ENCODE peak calls at places on chromosomes 3 and 15, in five cellular contexts. C, A, H, T and E are unnamed samples.

GRCh38 chr3:38438421-38438820 is 15.3 kb upstream of the ACVR2B start:
- DNase-seq in T (no peak), A (no peak), H (no peak), C (no peak), E (no peak)

GRCh38 chr15:41557673-41558399 is 1.2 kb upstream of the TYRO3 start:
- DNase-seq in A (peak; percentile 47), C (peak; percentile 57), T (peak; percentile 52), H (peak; percentile 89), E (peak; percentile 90)

GRCh38 chr15:98969126-98969735 is 38.4 kb downstream of the PGPEP1L start:
- DNase-seq in A (no peak), H (no peak), C (no peak), T (no peak), E (no peak)

GRCh38 chr3:12371525-12372140 is 82.8 kb downstream of the PPARG start:
- DNase-seq in T (no peak), A (no peak), C (no peak), H (peak; percentile 1), E (no peak)

GRCh38 chr15:25451501-25451900 is 12.7 kb upstream of the UBE3A start:
- DNase-seq in H (no peak), A (no peak), C (no peak), T (no peak), E (no peak)

GRCh38 chr3:144875251-144875650 is 903.6 kb downstream of the DIPK2A start:
- DNase-seq in H (no peak), C (no peak), T (no peak), A (no peak), E (no peak)

GRCh38 chr3:56205406-56205805 is 262.9 kb downstream of the ERC2 start:
- DNase-seq in T (no peak), H (no peak), C (no peak), A (no peak), E (no peak)

GRCh38 chr3:103367481-103367880 is 932.7 kb downstream of the ZPLD1 start:
- DNase-seq in H (no peak), C (no peak), A (no peak), T (no peak), E (no peak)

GRCh38 chr3:82054849-82055248 is 293.4 kb upstream of the GBE1 start:
- DNase-seq in H (no peak), T (no peak), A (no peak), C (no peak), E (no peak)

GRCh38 chr15:44550256-44550655 is 13.3 kb downstream of the EIF3J start:
- DNase-seq in C (peak; percentile 52), A (no peak), H (peak; percentile 52), T (no peak), E (no peak)

GRCh38 chr3:113054552-113054951 is 63.8 kb downstream of the GTPBP8 start:
- DNase-seq in A (no peak), H (no peak), C (peak; percentile 73), T (no peak), E (no peak)

GRCh38 chr3:16396202-16396601 is 117.3 kb downstream of the RFTN1 start:
- DNase-seq in H (no peak), T (no peak), A (no peak), C (no peak), E (no peak)

GRCh38 chr3:71461749-71462483 is 121.6 kb downstream of the FOXP1 start:
- DNase-seq in A (no peak), T (no peak), H (no peak), C (no peak), E (no peak)

GRCh38 chr3:9402410-9403228 is 5.2 kb downstream of the SETD5 start:
- DNase-seq in A (peak; percentile 88), H (peak; percentile 44), T (no peak), C (peak; percentile 42), E (peak; percentile 90)

GRCh38 chr15:55279746-55280351 is 9.8 kb downstream of the RAB27A start:
- DNase-seq in C (peak; percentile 66), T (peak; percentile 65), A (peak; percentile 62), H (no peak), E (no peak)

GRCh38 chr3:161957467-161957866 is 460.9 kb downstream of the OTOL1 start:
- DNase-seq in C (no peak), H (no peak), T (no peak), A (no peak), E (no peak)

GRCh38 chr15:44207643-44208042 is 12.6 kb upstream of the FRMD5 start:
- DNase-seq in A (no peak), T (no peak), H (no peak), C (no peak), E (no peak)

GRCh38 chr3:72441284-72441994 is 406.8 kb downstream of the SHQ1 start:
- DNase-seq in A (no peak), T (no peak), H (no peak), C (no peak), E (no peak)

GRCh38 chr3:178260887-178261286 is 275.3 kb upstream of the KCNMB2 start:
- DNase-seq in H (peak; percentile 2), T (no peak), A (no peak), C (no peak), E (no peak)

GRCh38 chr3:66808891-66809578 is 189.1 kb upstream of the KBTBD8 start:
- DNase-seq in T (no peak), C (no peak), A (peak; percentile 79), H (no peak), E (peak; percentile 32)

GRCh38 chr3:143307613-143308183 is 188.1 kb downstream of the CHST2 start:
- DNase-seq in C (peak; percentile 42), H (no peak), A (no peak), T (no peak), E (no peak)

GRCh38 chr3:127908202-127908601 is 6.8 kb upstream of the KBTBD12 start:
- DNase-seq in T (no peak), C (no peak), A (no peak), H (no peak), E (no peak)

GRCh38 chr3:11391930-11392688 is 119.9 kb downstream of the ATG7 start:
- DNase-seq in A (no peak), T (no peak), H (peak; percentile 70), C (no peak), E (no peak)

GRCh38 chr3:45611619-45612018 is 17.1 kb downstream of the LIMD1 start:
- DNase-seq in A (peak; percentile 61), T (no peak), C (no peak), H (no peak), E (no peak)

GRCh38 chr3:193572426-193572908 is 17.8 kb upstream of the ATP13A4 start:
- DNase-seq in T (peak; percentile 65), A (peak; percentile 44), C (peak; percentile 73), H (peak; percentile 61), E (peak; percentile 84)

GRCh38 chr3:79032686-79033318 is 735.0 kb downstream of the ROBO1 start:
- DNase-seq in C (peak; percentile 69), A (peak; percentile 52), T (no peak), H (peak; percentile 51), E (peak; percentile 76)

GRCh38 chr3:119872773-119873172 is 90.9 kb downstream of the NR1I2 start:
- DNase-seq in T (no peak), A (no peak), H (no peak), C (no peak), E (no peak)

GRCh38 chr15:76996076-76996525 is 1.2 kb downstream of the PSTPIP1 start:
- DNase-seq in C (no peak), T (no peak), H (no peak), A (no peak), E (no peak)

GRCh38 chr15:43991235-43991634 is 164.4 kb downstream of the WDR76 start:
- DNase-seq in H (peak; percentile 13), C (no peak), T (no peak), A (no peak), E (no peak)

GRCh38 chr15:45847645-45848044 is 212.8 kb downstream of the SQOR start:
- DNase-seq in A (no peak), H (no peak), C (no peak), T (no peak), E (no peak)

GRCh38 chr3:70471464-70472342 is 159.3 kb upstream of the MDFIC2 start:
- DNase-seq in C (no peak), H (no peak), A (no peak), T (no peak), E (no peak)

GRCh38 chr3:86733257-86733656 is 257.7 kb downstream of the VGLL3 start:
- DNase-seq in H (no peak), C (no peak), A (no peak), T (no peak), E (no peak)

GRCh38 chr3:33682770-33683169 is 35.3 kb downstream of the CLASP2 start:
- DNase-seq in C (no peak), T (no peak), H (no peak), A (no peak), E (no peak)

GRCh38 chr15:72196409-72197044 is 1.1 kb downstream of the GRAMD2A start:
- DNase-seq in H (no peak), A (no peak), C (peak; percentile 35), T (no peak), E (no peak)

GRCh38 chr3:142990706-142991105 is 10.7 kb upstream of the U2SURP start:
- DNase-seq in C (no peak), T (no peak), H (no peak), A (no peak), E (no peak)

GRCh38 chr3:5058463-5058862 is 63.6 kb upstream of the ARL8B start:
- DNase-seq in C (peak; percentile 55), H (no peak), A (no peak), T (no peak), E (no peak)

GRCh38 chr15:49323207-49323606 is 99.8 kb upstream of the FGF7 start:
- DNase-seq in H (no peak), T (no peak), C (no peak), A (no peak), E (no peak)

GRCh38 chr3:49500408-49501257 is 30.6 kb downstream of the DAG1 start:
- DNase-seq in H (no peak), A (peak; percentile 89), C (peak; percentile 92), T (peak; percentile 81), E (no peak)

GRCh38 chr3:49498239-49498638 is 28.2 kb downstream of the DAG1 start:
- DNase-seq in T (no peak), C (no peak), H (no peak), A (no peak), E (no peak)

GRCh38 chr3:49501258-49501609 is 31.2 kb downstream of the DAG1 start:
- DNase-seq in H (no peak), A (no peak), C (no peak), T (no peak), E (no peak)

GRCh38 chr3:49501842-49502241 is 31.8 kb downstream of the DAG1 start:
- DNase-seq in A (no peak), H (no peak), T (no peak), C (no peak), E (no peak)

GRCh38 chr3:49498655-49499054 is 28.6 kb downstream of the DAG1 start:
- DNase-seq in T (no peak), H (no peak), C (peak; percentile 19), A (no peak), E (no peak)
- TF ChIP-seq REST in T (no peak), H (no peak), C (no peak), A (no peak), E (no peak)

GRCh38 chr3:183046883-183047282 is 52.4 kb downstream of the MCCC1 start:
- DNase-seq in T (no peak), H (no peak), A (no peak), C (no peak), E (no peak)
- H3K4me1 ChIP-seq in T (no peaks in the 10 kb centered on the region), H (no peaks in the 10 kb centered on the region), A (no peaks in the 10 kb centered on the region), C (no peaks in the 10 kb centered on the region), E (no peaks in the 10 kb centered on the region)

GRCh38 chr15:56468271-56468912 is 3.5 kb upstream of the MNS1 start:
- DNase-seq in H (no peak), C (no peak), A (no peak), T (no peak), E (no peak)
- H3K4me3 ChIP-seq in H (no peak overlapping the region), C (no peak overlapping the region), A (peak overlapping the region; percentile 35), T (no peak overlapping the region), E (no peak overlapping the region)

GRCh38 chr3:53259427-53260259 is 3.8 kb upstream of the TKT start:
- DNase-seq in H (peak; percentile 61), A (peak; percentile 39), T (no peak), C (no peak), E (peak; percentile 52)
- TF ChIP-seq REST in H (no peak), A (no peak), T (no peak), C (no peak), E (no peak)